ENCODE peak calls at places on chromosome 5, in four cellular contexts. B is HepG2, U is SK-N-SH, O is K562. F is an unnamed sample.

GRCh38 chr5:14258840-14259239 is 115.7 kb downstream of the TRIO start:
- DNase-seq in B (no peak), O (no peak), U (no peak), F (no peak)

GRCh38 chr5:32791536-32792240 is 80.6 kb downstream of the NPR3 start:
- DNase-seq in O (no peak), B (no peak), U (no peak), F (no peak)

GRCh38 chr5:39639618-39640078 is 214.9 kb upstream of the DAB2 start:
- DNase-seq in U (no peak), B (no peak), O (no peak), F (no peak)

GRCh38 chr5:167764650-167765289 is 526.7 kb upstream of the WWC1 start:
- DNase-seq in O (no peak), U (no peak), B (no peak), F (no peak)

GRCh38 chr5:154494036-154494435 is 16.0 kb upstream of the HAND1 start:
- DNase-seq in U (no peak), B (no peak), O (no peak), F (no peak)

GRCh38 chr5:163410505-163410904 is 26.9 kb upstream of the CCNG1 start:
- DNase-seq in U (no peak), O (no peak), B (no peak), F (no peak)

GRCh38 chr5:52743970-52744369 is 43.7 kb upstream of the ITGA1 start:
- DNase-seq in U (no peak), O (no peak), B (no peak), F (no peak)

GRCh38 chr5:159097461-159098284 is 2.0 kb downstream of the EBF1 start:
- DNase-seq in U (peak), O (no peak), B (no peak), F (no peak)

GRCh38 chr5:56168066-56168478 is 65.1 kb downstream of the ANKRD55 start:
- DNase-seq in B (no peak), O (no peak), U (no peak), F (no peak)

GRCh38 chr5:180133060-180133459 is 61.5 kb upstream of the RNF130 start:
- DNase-seq in U (no peak), B (no peak), O (no peak), F (no peak)

GRCh38 chr5:148979104-148979723 is 83.6 kb downstream of the SH3TC2 start:
- DNase-seq in U (no peak), B (no peak), O (no peak), F (no peak)

GRCh38 chr5:170408866-170409265 is 19.7 kb upstream of the KCNMB1 start:
- DNase-seq in U (no peak), O (no peak), B (no peak), F (no peak)

GRCh38 chr5:108989761-108990392 is 242.2 kb downstream of the FER start:
- DNase-seq in U (no peak), B (no peak), O (no peak), F (no peak)

GRCh38 chr5:72517961-72518690 is 10.9 kb upstream of the ZNF366 start:
- DNase-seq in B (peak), U (no peak), O (no peak), F (no peak)

GRCh38 chr5:72093231-72093630 is 14.0 kb upstream of the MAP1B start:
- DNase-seq in B (no peak), O (no peak), U (no peak), F (no peak)

GRCh38 chr5:11719888-11720481 is 184.3 kb downstream of the CTNND2 start:
- DNase-seq in B (peak), O (no peak), U (peak), F (no peak)

GRCh38 chr5:74801941-74802340 is 34.9 kb downstream of the NSA2 start:
- DNase-seq in U (no peak), O (no peak), B (no peak), F (no peak)

GRCh38 chr5:33067291-33067690 is 356.2 kb downstream of the NPR3 start:
- DNase-seq in O (no peak), B (no peak), U (no peak), F (no peak)

GRCh38 chr5:80559244-80559643 is 10.8 kb downstream of the ANKRD34B start:
- DNase-seq in O (no peak), B (no peak), U (no peak), F (no peak)

GRCh38 chr5:58150936-58151335 is 308.9 kb downstream of the PLK2 start:
- DNase-seq in B (no peak), O (no peak), U (no peak), F (no peak)

GRCh38 chr5:53479656-53480473 is 564 bp upstream of the FST start:
- DNase-seq in B (peak), O (peak), U (peak), F (no peak)

GRCh38 chr5:13859285-13859684 is 85.2 kb downstream of the DNAH5 start:
- DNase-seq in U (no peak), O (no peak), B (no peak), F (no peak)

GRCh38 chr5:90326995-90327394 is 82.6 kb downstream of the CETN3 start:
- DNase-seq in B (no peak), O (no peak), U (no peak), F (no peak)

GRCh38 chr5:143576721-143577484 is 173.4 kb upstream of the NR3C1 start:
- DNase-seq in B (no peak), O (no peak), U (no peak), F (no peak)

DNA sequence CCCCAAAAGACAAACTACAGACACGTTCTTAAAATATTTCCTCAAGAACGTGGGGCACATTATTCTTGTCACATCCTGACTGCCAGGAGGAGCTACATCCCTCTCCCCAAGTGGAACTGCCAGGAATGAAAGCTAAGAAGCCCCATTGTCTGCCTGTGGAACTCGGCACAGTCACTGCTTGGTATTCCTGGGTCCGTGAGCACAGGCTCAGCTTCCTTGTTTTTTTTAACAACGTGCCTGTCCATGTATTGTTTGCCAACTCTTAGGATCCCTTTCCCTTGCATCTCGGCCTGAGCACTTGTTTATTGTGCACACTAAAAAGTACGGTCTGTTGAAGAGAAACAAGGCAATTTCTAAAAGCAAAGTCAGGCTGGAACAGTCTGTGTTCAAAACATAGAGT is 47.0 kb upstream of the SELENOP start:
- DNase-seq in B (peak), O (no peak), U (no peak), F (no peak)
- H3K4me2 ChIP-seq in B (peak), O (peak), U (no peak), F (no peak)

GRCh38 chr5:17292434-17293015 is 75.1 kb downstream of the BASP1 start:
- DNase-seq in O (no peak), B (no peak), U (no peak), F (no peak)

GRCh38 chr5:17290620-17290974 is 73.2 kb downstream of the BASP1 start:
- DNase-seq in O (no peak), U (no peak), B (no peak), F (no peak)

GRCh38 chr5:17283121-17283415 is 65.6 kb downstream of the BASP1 start:
- DNase-seq in B (no peak), U (no peak), O (no peak), F (no peak)

GRCh38 chr5:17289681-17290619 is 72.5 kb downstream of the BASP1 start:
- DNase-seq in O (no peak), B (no peak), U (no peak), F (no peak)

GRCh38 chr5:17288570-17288969 is 71.1 kb downstream of the BASP1 start:
- DNase-seq in B (no peak), O (no peak), U (no peak), F (no peak)
- TF ChIP-seq ELF1 in B (no peak), O (no peak), U (no peak), F (no peak)

GRCh38 chr5:160460377-160461049 is 38.9 kb downstream of the PTTG1 start:
- DNase-seq in U (no peak), O (no peak), B (no peak), F (no peak)
- H3K4me2 ChIP-seq in U (no peak), O (no peak), B (no peak), F (no peak)

DNA sequence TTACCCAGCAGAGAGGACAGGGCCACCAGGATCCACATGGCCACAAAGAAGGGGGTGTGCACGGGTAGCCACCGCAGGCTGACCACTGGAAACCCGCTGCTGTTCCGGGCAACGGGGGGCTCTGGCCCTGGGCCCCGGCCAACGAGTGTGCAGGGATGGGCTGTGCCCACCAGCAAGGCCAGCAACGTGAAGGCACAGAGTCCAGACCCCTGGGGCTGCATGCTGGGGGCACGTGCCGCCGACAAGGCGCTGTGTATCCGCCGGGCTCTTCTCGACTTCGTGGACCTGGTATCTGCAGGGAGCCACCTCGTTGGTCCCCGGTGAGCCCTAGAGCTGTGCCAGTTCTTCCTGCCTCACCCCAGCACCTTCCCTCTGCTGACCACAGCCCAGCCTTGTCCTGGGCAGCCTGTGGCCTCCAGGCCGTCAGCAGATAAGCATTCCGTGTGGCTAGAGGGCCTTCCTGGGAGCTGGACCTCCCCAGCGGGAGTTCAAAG is 42.2 kb upstream of the CEP72 start:
- DNase-seq in B (no peak), U (no peak), O (no peak), F (no peak)
- TF ChIP-seq ELF1 in B (no peak), U (no peak), O (no peak), F (no peak)

GRCh38 chr5:16907270-16907669 is 28.8 kb downstream of the MYO10 start:
- DNase-seq in B (no peak), O (no peak), U (no peak), F (no peak)
- H3K4me2 ChIP-seq in B (no peak), O (no peak), U (no peak), F (no peak)